ENCODE peak calls at places on chromosome 3, in ten cellular contexts. G is activated CD4-positive, alpha-beta memory T cell treated with anti-CD3 and anti-CD28 coated beads for 36 hours; F is pulmonary artery endothelial cell; Q is myocyte; K is lung microvascular endothelial cell; J is gastrocnemius medialis; Z is NCI-H1048; Y is Caco-2; O is RCC 7860; N is HS-5. C is an unnamed sample.

GRCh38 chr3:40585381-40586016 is 60.7 kb downstream of the ZNF621 start:
- DNase-seq in O (no peak), F (no peak), G (no peak), J (no peak), Q (peak), Y (no peak), K (no peak), N (no peak), Z (no peak), C (no peak)

GRCh38 chr3:180590396-180590795 is 11.6 kb upstream of the TTC14 start:
- DNase-seq in G (no peak), J (no peak), F (no peak), Y (no peak), O (no peak), K (no peak), Z (no peak), Q (no peak), N (no peak), C (no peak)

GRCh38 chr3:184145120-184145524 is 10.0 kb downstream of the EIF2B5 start:
- DNase-seq in O (peak), F (no peak), K (peak), G (peak), Q (peak), Y (peak), J (peak), Z (no peak), N (no peak), C (peak)

GRCh38 chr3:46717447-46718231 is at the start of gene PRSS50:
- DNase-seq in Q (no peak), Z (no peak), Y (peak), J (no peak), K (no peak), F (no peak), N (no peak), G (peak), O (no peak), C (no peak)

GRCh38 chr3:120800625-120801024 is 58.1 kb downstream of the GTF2E1 start:
- DNase-seq in F (no peak), G (no peak), J (no peak), K (no peak), O (no peak), Q (peak), N (no peak), Y (no peak), Z (no peak), C (no peak)

GRCh38 chr3:95356764-95357501 is 1294.1 kb downstream of the NSUN3 start:
- DNase-seq in Z (no peak), O (peak), J (no peak), N (no peak), Y (no peak), F (no peak), K (no peak), G (no peak), Q (no peak), C (no peak)

GRCh38 chr3:111739241-111739952 is 119.7 kb upstream of the PHLDB2 start:
- DNase-seq in J (no peak), O (peak), Y (no peak), Z (no peak), F (no peak), Q (peak), G (no peak), N (peak), K (peak), C (peak)

GRCh38 chr3:12629560-12629959 is 34.4 kb downstream of the RAF1 start:
- DNase-seq in J (peak), Q (peak), G (no peak), O (no peak), N (no peak), Z (no peak), K (peak), F (no peak), Y (no peak), C (no peak)

GRCh38 chr3:69033470-69033869 is 18.7 kb downstream of the TMF1 start:
- DNase-seq in Z (no peak), G (peak), O (peak), K (peak), Q (no peak), J (no peak), F (peak), N (peak), Y (no peak), C (peak)

GRCh38 chr3:116445291-116445841 is at the start of gene LSAMP:
- DNase-seq in Y (no peak), J (no peak), F (no peak), Z (no peak), K (no peak), G (no peak), O (no peak), Q (no peak), N (no peak), C (no peak)

GRCh38 chr3:14565791-14566588 is 25.8 kb upstream of the GRIP2 start:
- DNase-seq in N (peak), G (peak), F (no peak), K (no peak), O (peak), J (no peak), Z (no peak), Y (peak), Q (peak), C (no peak)

GRCh38 chr3:184234224-184234623 is 4.8 kb downstream of the VWA5B2 start:
- DNase-seq in Q (peak), Y (no peak), K (peak), N (peak), J (peak), Z (no peak), G (no peak), O (peak), F (peak), C (peak)

GRCh38 chr3:147311716-147312115 is 94.6 kb downstream of the ZIC4 start:
- DNase-seq in J (no peak), F (no peak), Y (no peak), K (no peak), Z (no peak), O (no peak), Q (peak), N (no peak), G (no peak), C (no peak)

GRCh38 chr3:141875374-141875892 is 1.0 kb upstream of the ATP1B3 start:
- DNase-seq in Z (peak), Y (peak), K (peak), G (peak), Q (peak), J (peak), F (no peak), O (peak), N (peak), C (peak)

GRCh38 chr3:134312072-134312872 is 61.6 kb upstream of the RYK start:
- DNase-seq in J (no peak), K (peak), N (no peak), Z (peak), Y (no peak), G (peak), F (no peak), Q (no peak), O (peak), C (peak)

GRCh38 chr3:14363976-14364375 is 38.4 kb upstream of the SLC6A6 start:
- DNase-seq in Q (no peak), O (peak), Y (no peak), J (no peak), Z (no peak), K (no peak), N (no peak), G (no peak), F (no peak), C (no peak)

GRCh38 chr3:50269977-50270413 is 1.0 kb downstream of the SEMA3B start:
- DNase-seq in N (no peak), G (no peak), Z (no peak), Y (no peak), F (no peak), K (no peak), J (no peak), Q (peak), O (peak), C (no peak)

C was measured in dermis microvascular lymphatic vessel endothelial cell.